ENCODE peak calls at places on chromosome 18, in ten cellular contexts. One of them, this sample, is unnamed.

GRCh38 chr18:4017479-4017878 is 437.6 kb downstream of the DLGAP1 start:
- DNase-seq in nucleus accumbens: no peak
- DNase-seq in A172: no peak
- DNase-seq in Ammon's horn: no peak
- DNase-seq in stimulated activated naive CD8-positive, alpha-beta T cell treated with anti-CD3 and anti-CD28 coated beads, Interleukin-15, amount 100 ng/mL, for 72 hours: no peak
- DNase-seq in CD8-positive, alpha-beta memory T cell: no peak
- DNase-seq in NCI-H446 treated with DMSO at 0.1 percent for 48 hours: no peak
- DNase-seq in T1000: no peak
- DNase-seq in aorta: no peak
- DNase-seq in EH: no peak
- DNase-seq in this sample: no peak

GRCh38 chr18:2905802-2906521 is 59.2 kb downstream of the EMILIN2 start:
- DNase-seq in T1000: no peak
- DNase-seq in aorta: peak; percentile 89
- DNase-seq in stimulated activated naive CD8-positive, alpha-beta T cell treated with anti-CD3 and anti-CD28 coated beads, Interleukin-15, amount 100 ng/mL, for 72 hours: peak; percentile 57
- DNase-seq in nucleus accumbens: no peak
- DNase-seq in Ammon's horn: peak; percentile 38
- DNase-seq in NCI-H446 treated with DMSO at 0.1 percent for 48 hours: no peak
- DNase-seq in A172: no peak
- DNase-seq in EH: peak; percentile 84
- DNase-seq in CD8-positive, alpha-beta memory T cell: peak; percentile 19
- DNase-seq in this sample: peak; percentile 72

GRCh38 chr18:54671291-54671881 is 80.3 kb downstream of the DYNAP start:
- DNase-seq in aorta: no peak
- DNase-seq in stimulated activated naive CD8-positive, alpha-beta T cell treated with anti-CD3 and anti-CD28 coated beads, Interleukin-15, amount 100 ng/mL, for 72 hours: no peak
- DNase-seq in Ammon's horn: peak; percentile 15
- DNase-seq in A172: peak; percentile 15
- DNase-seq in CD8-positive, alpha-beta memory T cell: no peak
- DNase-seq in NCI-H446 treated with DMSO at 0.1 percent for 48 hours: no peak
- DNase-seq in EH: peak; percentile 48
- DNase-seq in nucleus accumbens: no peak
- DNase-seq in T1000: no peak
- DNase-seq in this sample: no peak

GRCh38 chr18:63363951-63364350 is 3.1 kb downstream of the KDSR start:
- DNase-seq in EH: no peak
- DNase-seq in nucleus accumbens: no peak
- DNase-seq in CD8-positive, alpha-beta memory T cell: peak; percentile 28
- DNase-seq in A172: no peak
- DNase-seq in aorta: no peak
- DNase-seq in Ammon's horn: no peak
- DNase-seq in NCI-H446 treated with DMSO at 0.1 percent for 48 hours: no peak
- DNase-seq in T1000: no peak
- DNase-seq in stimulated activated naive CD8-positive, alpha-beta T cell treated with anti-CD3 and anti-CD28 coated beads, Interleukin-15, amount 100 ng/mL, for 72 hours: peak; percentile 19
- DNase-seq in this sample: no peak

GRCh38 chr18:67104700-67105284 is 411.7 kb downstream of the DSEL start:
- DNase-seq in aorta: peak; percentile 74
- DNase-seq in CD8-positive, alpha-beta memory T cell: no peak
- DNase-seq in EH: peak; percentile 60
- DNase-seq in T1000: no peak
- DNase-seq in A172: peak; percentile 39
- DNase-seq in NCI-H446 treated with DMSO at 0.1 percent for 48 hours: peak; percentile 55
- DNase-seq in stimulated activated naive CD8-positive, alpha-beta T cell treated with anti-CD3 and anti-CD28 coated beads, Interleukin-15, amount 100 ng/mL, for 72 hours: peak; percentile 28
- DNase-seq in nucleus accumbens: peak; percentile 7
- DNase-seq in Ammon's horn: peak; percentile 88
- DNase-seq in this sample: peak; percentile 55

GRCh38 chr18:60978338-60978737 is 354.9 kb upstream of the CDH20 start:
- DNase-seq in NCI-H446 treated with DMSO at 0.1 percent for 48 hours: no peak
- DNase-seq in EH: no peak
- DNase-seq in aorta: no peak
- DNase-seq in nucleus accumbens: no peak
- DNase-seq in Ammon's horn: no peak
- DNase-seq in A172: peak; percentile 86
- DNase-seq in T1000: no peak
- DNase-seq in CD8-positive, alpha-beta memory T cell: no peak
- DNase-seq in stimulated activated naive CD8-positive, alpha-beta T cell treated with anti-CD3 and anti-CD28 coated beads, Interleukin-15, amount 100 ng/mL, for 72 hours: no peak
- DNase-seq in this sample: no peak

GRCh38 chr18:59056706-59057492 is 82.8 kb upstream of the SEC11C start:
- DNase-seq in A172: peak; percentile 55
- DNase-seq in Ammon's horn: no peak
- DNase-seq in EH: peak; percentile 83
- DNase-seq in NCI-H446 treated with DMSO at 0.1 percent for 48 hours: peak; percentile 49
- DNase-seq in aorta: peak; percentile 91
- DNase-seq in nucleus accumbens: peak; percentile 46
- DNase-seq in CD8-positive, alpha-beta memory T cell: no peak
- DNase-seq in T1000: no peak
- DNase-seq in stimulated activated naive CD8-positive, alpha-beta T cell treated with anti-CD3 and anti-CD28 coated beads, Interleukin-15, amount 100 ng/mL, for 72 hours: peak; percentile 63
- DNase-seq in this sample: peak; percentile 63

GRCh38 chr18:44013871-44014270 is 666.8 kb upstream of the SETBP1 start:
- DNase-seq in nucleus accumbens: no peak
- DNase-seq in Ammon's horn: no peak
- DNase-seq in NCI-H446 treated with DMSO at 0.1 percent for 48 hours: no peak
- DNase-seq in stimulated activated naive CD8-positive, alpha-beta T cell treated with anti-CD3 and anti-CD28 coated beads, Interleukin-15, amount 100 ng/mL, for 72 hours: no peak
- DNase-seq in A172: no peak
- DNase-seq in EH: no peak
- DNase-seq in aorta: no peak
- DNase-seq in T1000: no peak
- DNase-seq in CD8-positive, alpha-beta memory T cell: no peak
- DNase-seq in this sample: no peak

GRCh38 chr18:3704556-3705162 is 254.7 kb downstream of the TGIF1 start:
- DNase-seq in nucleus accumbens: no peak
- DNase-seq in CD8-positive, alpha-beta memory T cell: no peak
- DNase-seq in EH: no peak
- DNase-seq in aorta: no peak
- DNase-seq in NCI-H446 treated with DMSO at 0.1 percent for 48 hours: peak; percentile 48
- DNase-seq in A172: peak; percentile 22
- DNase-seq in T1000: no peak
- DNase-seq in Ammon's horn: peak; percentile 57
- DNase-seq in stimulated activated naive CD8-positive, alpha-beta T cell treated with anti-CD3 and anti-CD28 coated beads, Interleukin-15, amount 100 ng/mL, for 72 hours: no peak
- DNase-seq in this sample: no peak

GRCh38 chr18:54981076-54981475 is 21.8 kb upstream of the CCDC68 start:
- DNase-seq in NCI-H446 treated with DMSO at 0.1 percent for 48 hours: no peak
- DNase-seq in T1000: no peak
- DNase-seq in Ammon's horn: no peak
- DNase-seq in nucleus accumbens: no peak
- DNase-seq in stimulated activated naive CD8-positive, alpha-beta T cell treated with anti-CD3 and anti-CD28 coated beads, Interleukin-15, amount 100 ng/mL, for 72 hours: no peak
- DNase-seq in A172: no peak
- DNase-seq in aorta: no peak
- DNase-seq in EH: no peak
- DNase-seq in CD8-positive, alpha-beta memory T cell: no peak
- DNase-seq in this sample: no peak

GRCh38 chr18:35376393-35376741 is 770 bp downstream of the ZNF396 start:
- DNase-seq in T1000: no peak
- DNase-seq in Ammon's horn: no peak
- DNase-seq in nucleus accumbens: no peak
- DNase-seq in EH: no peak
- DNase-seq in CD8-positive, alpha-beta memory T cell: no peak
- DNase-seq in NCI-H446 treated with DMSO at 0.1 percent for 48 hours: no peak
- DNase-seq in A172: no peak
- DNase-seq in aorta: peak; percentile 78
- DNase-seq in stimulated activated naive CD8-positive, alpha-beta T cell treated with anti-CD3 and anti-CD28 coated beads, Interleukin-15, amount 100 ng/mL, for 72 hours: peak; percentile 35
- DNase-seq in this sample: no peak

GRCh38 chr18:10661333-10661732 is 135.5 kb downstream of the NAPG start:
- DNase-seq in nucleus accumbens: no peak
- DNase-seq in EH: peak; percentile 16
- DNase-seq in Ammon's horn: no peak
- DNase-seq in NCI-H446 treated with DMSO at 0.1 percent for 48 hours: no peak
- DNase-seq in A172: peak; percentile 70
- DNase-seq in CD8-positive, alpha-beta memory T cell: no peak
- DNase-seq in aorta: no peak
- DNase-seq in stimulated activated naive CD8-positive, alpha-beta T cell treated with anti-CD3 and anti-CD28 coated beads, Interleukin-15, amount 100 ng/mL, for 72 hours: no peak
- DNase-seq in T1000: no peak
- DNase-seq in this sample: no peak

GRCh38 chr18:34818069-34818468 is 108.0 kb downstream of the DTNA start:
- DNase-seq in T1000: no peak
- DNase-seq in EH: no peak
- DNase-seq in Ammon's horn: peak; percentile 90
- DNase-seq in aorta: no peak
- DNase-seq in CD8-positive, alpha-beta memory T cell: no peak
- DNase-seq in NCI-H446 treated with DMSO at 0.1 percent for 48 hours: no peak
- DNase-seq in nucleus accumbens: no peak
- DNase-seq in A172: no peak
- DNase-seq in stimulated activated naive CD8-positive, alpha-beta T cell treated with anti-CD3 and anti-CD28 coated beads, Interleukin-15, amount 100 ng/mL, for 72 hours: no peak
- DNase-seq in this sample: no peak

GRCh38 chr18:49519041-49519971 is 32.3 kb upstream of the C18orf32 start:
- DNase-seq in T1000: no peak
- DNase-seq in stimulated activated naive CD8-positive, alpha-beta T cell treated with anti-CD3 and anti-CD28 coated beads, Interleukin-15, amount 100 ng/mL, for 72 hours: no peak
- DNase-seq in EH: no peak
- DNase-seq in A172: no peak
- DNase-seq in NCI-H446 treated with DMSO at 0.1 percent for 48 hours: no peak
- DNase-seq in CD8-positive, alpha-beta memory T cell: no peak
- DNase-seq in nucleus accumbens: no peak
- DNase-seq in aorta: no peak
- DNase-seq in Ammon's horn: no peak
- DNase-seq in this sample: no peak

GRCh38 chr18:39835303-39836030 is 2119.6 kb upstream of the PIK3C3 start:
- DNase-seq in CD8-positive, alpha-beta memory T cell: no peak
- DNase-seq in NCI-H446 treated with DMSO at 0.1 percent for 48 hours: no peak
- DNase-seq in aorta: no peak
- DNase-seq in EH: peak; percentile 49
- DNase-seq in T1000: no peak
- DNase-seq in A172: no peak
- DNase-seq in stimulated activated naive CD8-positive, alpha-beta T cell treated with anti-CD3 and anti-CD28 coated beads, Interleukin-15, amount 100 ng/mL, for 72 hours: no peak
- DNase-seq in Ammon's horn: no peak
- DNase-seq in nucleus accumbens: no peak
- DNase-seq in this sample: no peak

GRCh38 chr18:49690307-49690706 is 123.0 kb downstream of the ACAA2 start:
- DNase-seq in NCI-H446 treated with DMSO at 0.1 percent for 48 hours: no peak
- DNase-seq in A172: peak; percentile 68
- DNase-seq in Ammon's horn: no peak
- DNase-seq in T1000: no peak
- DNase-seq in EH: peak; percentile 95
- DNase-seq in aorta: no peak
- DNase-seq in nucleus accumbens: no peak
- DNase-seq in CD8-positive, alpha-beta memory T cell: no peak
- DNase-seq in stimulated activated naive CD8-positive, alpha-beta T cell treated with anti-CD3 and anti-CD28 coated beads, Interleukin-15, amount 100 ng/mL, for 72 hours: no peak
- DNase-seq in this sample: no peak

GRCh38 chr18:12307871-12308385 is at the start of gene TUBB6:
- DNase-seq in stimulated activated naive CD8-positive, alpha-beta T cell treated with anti-CD3 and anti-CD28 coated beads, Interleukin-15, amount 100 ng/mL, for 72 hours: peak; percentile 66
- DNase-seq in A172: peak; percentile 34
- DNase-seq in T1000: peak; percentile 28
- DNase-seq in NCI-H446 treated with DMSO at 0.1 percent for 48 hours: peak; percentile 28
- DNase-seq in nucleus accumbens: no peak
- DNase-seq in Ammon's horn: no peak
- DNase-seq in EH: peak; percentile 90
- DNase-seq in aorta: peak; percentile 95
- DNase-seq in CD8-positive, alpha-beta memory T cell: no peak
- DNase-seq in this sample: peak; percentile 64

GRCh38 chr18:48797841-48798255 is 152.9 kb downstream of the SMAD7 start:
- DNase-seq in Ammon's horn: no peak
- DNase-seq in EH: no peak
- DNase-seq in NCI-H446 treated with DMSO at 0.1 percent for 48 hours: no peak
- DNase-seq in CD8-positive, alpha-beta memory T cell: no peak
- DNase-seq in A172: no peak
- DNase-seq in stimulated activated naive CD8-positive, alpha-beta T cell treated with anti-CD3 and anti-CD28 coated beads, Interleukin-15, amount 100 ng/mL, for 72 hours: no peak
- DNase-seq in aorta: peak; percentile 59
- DNase-seq in nucleus accumbens: no peak
- DNase-seq in T1000: no peak
- DNase-seq in this sample: no peak

GRCh38 chr18:41767960-41768359 is 187.1 kb upstream of the PIK3C3 start:
- DNase-seq in CD8-positive, alpha-beta memory T cell: no peak
- DNase-seq in EH: peak; percentile 40
- DNase-seq in stimulated activated naive CD8-positive, alpha-beta T cell treated with anti-CD3 and anti-CD28 coated beads, Interleukin-15, amount 100 ng/mL, for 72 hours: no peak
- DNase-seq in NCI-H446 treated with DMSO at 0.1 percent for 48 hours: no peak
- DNase-seq in Ammon's horn: no peak
- DNase-seq in nucleus accumbens: no peak
- DNase-seq in T1000: no peak
- DNase-seq in aorta: no peak
- DNase-seq in A172: peak; percentile 76
- DNase-seq in this sample: no peak

GRCh38 chr18:13720123-13720522 is 6.2 kb downstream of the FAM210A start:
- DNase-seq in stimulated activated naive CD8-positive, alpha-beta T cell treated with anti-CD3 and anti-CD28 coated beads, Interleukin-15, amount 100 ng/mL, for 72 hours: no peak
- DNase-seq in aorta: no peak
- DNase-seq in Ammon's horn: no peak
- DNase-seq in A172: no peak
- DNase-seq in nucleus accumbens: no peak
- DNase-seq in T1000: no peak
- DNase-seq in EH: no peak
- DNase-seq in CD8-positive, alpha-beta memory T cell: no peak
- DNase-seq in NCI-H446 treated with DMSO at 0.1 percent for 48 hours: no peak
- DNase-seq in this sample: no peak

GRCh38 chr18:49725809-49726514 is 87.4 kb downstream of the ACAA2 start:
- DNase-seq in CD8-positive, alpha-beta memory T cell: no peak
- DNase-seq in A172: peak; percentile 91
- DNase-seq in Ammon's horn: no peak
- DNase-seq in EH: peak; percentile 98
- DNase-seq in NCI-H446 treated with DMSO at 0.1 percent for 48 hours: peak; percentile 87
- DNase-seq in T1000: peak; percentile 59
- DNase-seq in nucleus accumbens: no peak
- DNase-seq in aorta: peak; percentile 82
- DNase-seq in stimulated activated naive CD8-positive, alpha-beta T cell treated with anti-CD3 and anti-CD28 coated beads, Interleukin-15, amount 100 ng/mL, for 72 hours: no peak
- DNase-seq in this sample: peak; percentile 51

GRCh38 chr18:56200381-56200831 is 438.0 kb downstream of the TXNL1 start:
- DNase-seq in Ammon's horn: no peak
- DNase-seq in EH: peak; percentile 86
- DNase-seq in NCI-H446 treated with DMSO at 0.1 percent for 48 hours: no peak
- DNase-seq in stimulated activated naive CD8-positive, alpha-beta T cell treated with anti-CD3 and anti-CD28 coated beads, Interleukin-15, amount 100 ng/mL, for 72 hours: no peak
- DNase-seq in CD8-positive, alpha-beta memory T cell: no peak
- DNase-seq in A172: no peak
- DNase-seq in aorta: no peak
- DNase-seq in T1000: no peak
- DNase-seq in nucleus accumbens: no peak
- DNase-seq in this sample: no peak

GRCh38 chr18:63158012-63158631 is 161.4 kb downstream of the BCL2 start:
- DNase-seq in NCI-H446 treated with DMSO at 0.1 percent for 48 hours: no peak
- DNase-seq in EH: no peak
- DNase-seq in Ammon's horn: no peak
- DNase-seq in CD8-positive, alpha-beta memory T cell: no peak
- DNase-seq in A172: no peak
- DNase-seq in nucleus accumbens: no peak
- DNase-seq in T1000: no peak
- DNase-seq in stimulated activated naive CD8-positive, alpha-beta T cell treated with anti-CD3 and anti-CD28 coated beads, Interleukin-15, amount 100 ng/mL, for 72 hours: peak; percentile 45
- DNase-seq in aorta: no peak
- DNase-seq in this sample: no peak

GRCh38 chr18:40094441-40094840 is 1860.6 kb upstream of the PIK3C3 start:
- DNase-seq in aorta: no peak
- DNase-seq in T1000: no peak
- DNase-seq in stimulated activated naive CD8-positive, alpha-beta T cell treated with anti-CD3 and anti-CD28 coated beads, Interleukin-15, amount 100 ng/mL, for 72 hours: no peak
- DNase-seq in A172: peak; percentile 31
- DNase-seq in Ammon's horn: no peak
- DNase-seq in EH: no peak
- DNase-seq in NCI-H446 treated with DMSO at 0.1 percent for 48 hours: no peak
- DNase-seq in CD8-positive, alpha-beta memory T cell: no peak
- DNase-seq in nucleus accumbens: no peak
- DNase-seq in this sample: no peak

GRCh38 chr18:24296273-24296672 is 101.4 kb downstream of the OSBPL1A start:
- DNase-seq in Ammon's horn: no peak
- DNase-seq in T1000: no peak
- DNase-seq in stimulated activated naive CD8-positive, alpha-beta T cell treated with anti-CD3 and anti-CD28 coated beads, Interleukin-15, amount 100 ng/mL, for 72 hours: no peak
- DNase-seq in aorta: no peak
- DNase-seq in EH: no peak
- DNase-seq in CD8-positive, alpha-beta memory T cell: no peak
- DNase-seq in nucleus accumbens: no peak
- DNase-seq in A172: no peak
- DNase-seq in NCI-H446 treated with DMSO at 0.1 percent for 48 hours: no peak
- DNase-seq in this sample: no peak

GRCh38 chr18:56789004-56789888 is 138.1 kb downstream of the WDR7 start:
- DNase-seq in EH: peak; percentile 43
- DNase-seq in Ammon's horn: no peak
- DNase-seq in NCI-H446 treated with DMSO at 0.1 percent for 48 hours: no peak
- DNase-seq in stimulated activated naive CD8-positive, alpha-beta T cell treated with anti-CD3 and anti-CD28 coated beads, Interleukin-15, amount 100 ng/mL, for 72 hours: peak; percentile 17
- DNase-seq in A172: peak; percentile 14
- DNase-seq in aorta: no peak
- DNase-seq in nucleus accumbens: no peak
- DNase-seq in T1000: no peak
- DNase-seq in CD8-positive, alpha-beta memory T cell: no peak
- DNase-seq in this sample: no peak

GRCh38 chr18:32351014-32351413 is 119.7 kb downstream of the GAREM1 start:
- DNase-seq in aorta: no peak
- DNase-seq in EH: peak; percentile 27
- DNase-seq in CD8-positive, alpha-beta memory T cell: no peak
- DNase-seq in NCI-H446 treated with DMSO at 0.1 percent for 48 hours: no peak
- DNase-seq in T1000: no peak
- DNase-seq in Ammon's horn: no peak
- DNase-seq in nucleus accumbens: no peak
- DNase-seq in A172: no peak
- DNase-seq in stimulated activated naive CD8-positive, alpha-beta T cell treated with anti-CD3 and anti-CD28 coated beads, Interleukin-15, amount 100 ng/mL, for 72 hours: no peak
- DNase-seq in this sample: no peak

GRCh38 chr18:76274470-76275289 is 220.4 kb downstream of the ZNF516 start:
- DNase-seq in A172: no peak
- DNase-seq in Ammon's horn: peak; percentile 80
- DNase-seq in aorta: no peak
- DNase-seq in stimulated activated naive CD8-positive, alpha-beta T cell treated with anti-CD3 and anti-CD28 coated beads, Interleukin-15, amount 100 ng/mL, for 72 hours: no peak
- DNase-seq in CD8-positive, alpha-beta memory T cell: no peak
- DNase-seq in nucleus accumbens: no peak
- DNase-seq in EH: peak; percentile 22
- DNase-seq in T1000: no peak
- DNase-seq in NCI-H446 treated with DMSO at 0.1 percent for 48 hours: no peak
- DNase-seq in this sample: no peak

This sample was measured in lung.